ENCODE peak calls at places on chromosomes 5 and 9, in eight cellular contexts. Q is choroid plexus epithelial cell, V is GM12865, T is bronchial epithelial cell, S is endothelial cell, F is foreskin keratinocyte, C is gastrocnemius medialis, H is uterus. E is an unnamed sample.
A peak's percentile ranks its signal among the peaks of the same experiment; 100 is the strongest.

GRCh38 chr5:139652788-139653241 is 4.7 kb downstream of the CXXC5 start:
- DNase-seq in C (no peak), F (no peak), T (no peak), H (no peak), V (peak; percentile 85), Q (peak; percentile 73), S (no peak), E (no peak)

GRCh38 chr9:121885345-121885901 is 207.7 kb downstream of the TTLL11 start:
- DNase-seq in H (no peak), V (no peak), F (no peak), C (no peak), Q (peak; percentile 90), S (no peak), T (no peak), E (no peak)

GRCh38 chr5:134948929-134949328 is 18.8 kb upstream of the CATSPER3 start:
- DNase-seq in H (peak; percentile 66), T (peak; percentile 32), V (no peak), Q (peak; percentile 23), F (peak; percentile 4), S (no peak), C (peak; percentile 43), E (no peak)

GRCh38 chr9:122099271-122099869 is 6.3 kb upstream of the TTLL11 start:
- DNase-seq in V (peak; percentile 80), Q (peak; percentile 86), H (peak; percentile 78), S (peak; percentile 83), F (peak; percentile 52), T (peak; percentile 53), C (peak; percentile 47), E (peak; percentile 93)

GRCh38 chr5:154038241-154038603 is 488 bp downstream of the FAM114A2 start:
- DNase-seq in C (peak; percentile 2), F (peak; percentile 59), H (peak; percentile 16), S (no peak), Q (peak; percentile 27), V (peak; percentile 83), T (peak; percentile 40), E (no peak)

GRCh38 chr5:143355710-143356109 is 47.8 kb downstream of the NR3C1 start:
- DNase-seq in T (peak; percentile 95), F (peak; percentile 89), S (no peak), V (peak; percentile 67), H (peak; percentile 20), Q (peak; percentile 98), C (peak; percentile 79), E (peak; percentile 49)

GRCh38 chr5:153660919-153661318 is 170.4 kb downstream of the GRIA1 start:
- DNase-seq in V (no peak), H (no peak), S (no peak), C (no peak), Q (peak; percentile 72), T (no peak), F (no peak), E (no peak)

GRCh38 chr5:128201065-128201926 is 117.7 kb downstream of the SLC12A2 start:
- DNase-seq in S (peak; percentile 93), T (peak; percentile 43), C (peak; percentile 53), V (peak; percentile 81), Q (peak; percentile 76), H (peak; percentile 79), F (peak; percentile 42), E (peak; percentile 87)

GRCh38 chr5:128714551-128714950 is 176.5 kb upstream of the FBN2 start:
- DNase-seq in H (no peak), C (no peak), F (no peak), Q (no peak), S (no peak), V (no peak), T (no peak), E (no peak)

GRCh38 chr9:113886471-113886870 is 10.4 kb downstream of the ZNF618 start:
- DNase-seq in S (no peak), F (no peak), V (no peak), T (no peak), C (no peak), Q (peak; percentile 50), H (no peak), E (no peak)

GRCh38 chr9:112379177-112380101 is 469 bp upstream of the HSDL2 start:
- DNase-seq in F (peak; percentile 93), H (peak; percentile 99), V (peak; percentile 99), S (peak; percentile 99), T (peak; percentile 94), C (peak; percentile 99), Q (peak; percentile 99), E (peak; percentile 97)
- TF ChIP-seq CTCF in F (peak; percentile 27), H (no peak), V (no peak), S (no peak), T (no peak), C (no peak), Q (peak; percentile 20), E (no peak)

DNA sequence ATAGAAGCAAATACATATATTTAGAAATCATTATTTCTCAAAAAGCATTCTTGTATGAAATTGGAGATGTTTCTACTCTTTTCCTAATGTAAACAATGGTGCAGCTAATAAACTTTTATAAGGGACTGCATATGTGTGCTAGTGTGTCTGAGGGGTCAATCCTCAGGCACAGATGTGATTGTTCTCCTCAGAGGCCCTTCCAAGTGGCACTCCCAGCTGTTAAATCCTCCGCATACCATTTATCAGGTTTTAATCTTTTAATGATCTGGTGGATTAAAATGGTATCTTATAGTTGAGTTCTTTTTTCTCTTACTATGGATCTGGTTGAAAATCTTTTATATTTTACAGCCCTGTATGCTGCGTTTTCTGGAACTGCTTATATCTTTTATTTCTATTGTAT is 5.6 kb upstream of the OMD start:
- DNase-seq in Q (no peak), V (no peak), S (no peak), F (no peak), H (no peak), T (no peak), C (no peak), E (no peak)
- TF ChIP-seq CTCF in Q (no peak), V (no peak), S (no peak), F (no peak), H (no peak), T (no peak), C (no peak), E (no peak)

GRCh38 chr9:110514861-110515260 is 64.7 kb downstream of the SVEP1 start:
- DNase-seq in V (no peak), C (no peak), S (no peak), Q (no peak), H (no peak), T (no peak), F (no peak), E (no peak)

DNA sequence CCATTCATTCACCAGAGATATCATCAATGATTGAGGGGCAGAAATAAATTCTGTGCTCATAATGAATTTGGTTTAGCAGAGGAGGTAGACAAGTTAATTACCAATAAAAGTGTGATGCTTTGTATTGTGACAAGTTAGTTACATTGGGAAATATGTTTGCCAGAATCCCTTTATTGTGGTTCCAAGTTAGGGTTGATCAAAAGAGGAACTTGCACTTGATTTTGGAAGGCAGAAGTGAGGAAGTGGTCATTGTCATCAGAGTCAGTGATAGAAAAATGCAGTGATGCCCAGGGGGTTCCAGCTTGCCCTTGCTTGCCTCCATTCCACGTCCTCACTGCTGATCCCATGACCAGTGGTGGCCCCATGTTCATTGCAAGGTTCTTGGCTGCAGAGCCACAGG is 69.8 kb downstream of the SVEP1 start:
- DNase-seq in F (no peak), V (no peak), C (no peak), Q (no peak), H (no peak), T (no peak), S (no peak), E (no peak)
- TF ChIP-seq CTCF in F (no peak), V (no peak), C (no peak), Q (no peak), H (no peak), T (no peak), S (no peak), E (no peak)

GRCh38 chr5:146623009-146623408 is 107.0 kb upstream of the GPR151 start:
- DNase-seq in H (no peak), T (no peak), V (no peak), Q (no peak), C (no peak), F (no peak), S (no peak), E (no peak)

GRCh38 chr5:146624179-146624578 is 108.2 kb upstream of the GPR151 start:
- DNase-seq in V (no peak), F (no peak), Q (no peak), S (peak; percentile 11), T (peak; percentile 5), C (no peak), H (no peak), E (no peak)

GRCh38 chr5:146620663-146621051 is 104.7 kb upstream of the GPR151 start:
- DNase-seq in F (no peak), T (no peak), V (no peak), S (no peak), H (no peak), C (no peak), Q (no peak), E (no peak)

GRCh38 chr5:146623657-146624056 is 107.7 kb upstream of the GPR151 start:
- DNase-seq in S (no peak), T (no peak), C (no peak), F (no peak), H (no peak), Q (no peak), V (no peak), E (no peak)

DNA sequence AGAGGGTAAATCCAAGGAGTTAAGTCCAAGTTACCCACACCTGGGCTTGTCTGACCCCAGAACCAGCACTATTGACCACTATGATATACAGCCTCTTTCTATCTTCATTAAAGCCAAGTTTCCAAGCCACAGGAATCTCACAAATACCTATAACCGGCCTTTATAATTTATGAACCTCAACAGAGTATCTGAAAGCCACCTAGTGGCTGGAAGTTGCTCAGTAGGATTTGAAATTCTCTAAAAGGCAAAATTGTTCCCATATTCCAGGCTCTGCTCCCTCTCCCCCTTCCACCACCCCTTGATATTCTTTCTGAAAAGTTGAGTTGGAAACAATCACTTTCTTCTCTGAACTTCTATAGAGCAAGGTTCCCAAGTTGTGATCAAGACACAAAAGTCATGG is 106.4 kb upstream of the GPR151 start:
- DNase-seq in T (no peak), S (no peak), Q (peak; percentile 9), V (no peak), F (no peak), H (no peak), C (no peak), E (no peak)
- TF ChIP-seq CTCF in T (peak; percentile 36), S (peak; percentile 62), Q (peak; percentile 49), V (peak; percentile 24), F (peak; percentile 46), H (no peak), C (no peak), E (no peak)

DNA sequence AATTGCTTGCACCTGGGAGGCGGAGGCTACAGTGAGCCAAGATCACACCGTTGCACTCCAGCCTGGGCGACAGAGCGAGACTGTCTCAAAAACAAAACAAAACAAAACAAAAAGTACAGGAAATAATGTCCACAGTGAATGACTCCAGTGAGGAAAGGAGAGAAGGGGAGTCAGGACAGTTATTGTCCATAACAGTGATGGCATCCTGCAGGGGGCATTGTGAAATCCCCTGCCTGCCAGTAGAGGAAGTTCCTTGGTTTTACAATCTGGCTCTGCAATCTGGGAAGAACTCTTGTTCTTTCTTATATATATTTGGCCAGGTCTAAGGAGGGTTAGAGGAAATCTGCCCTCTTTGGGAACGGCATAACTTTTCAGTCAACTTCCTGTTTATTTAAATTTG is 8.2 kb downstream of the SH3GL2 start:
- DNase-seq in S (peak; percentile 11), H (no peak), T (no peak), C (no peak), F (no peak), V (no peak), Q (no peak), E (no peak)
- TF ChIP-seq CTCF in S (no peak), H (no peak), T (no peak), C (no peak), F (no peak), V (no peak), Q (no peak), E (no peak)

E was measured in omental fat pad.